ENCODE peak calls at places on chromosome 22, in seven cellular contexts. V, S, Y, W, E, D and K are unnamed samples.

GRCh38 chr22:30922151-30922611 is 46.4 kb downstream of the MORC2 start:
- DNase-seq in W (peak), S (no peak), E (no peak), Y (no peak), D (peak), V (peak), K (peak)

GRCh38 chr22:19043111-19044085 is 78.8 kb downstream of the DGCR2 start:
- DNase-seq in V (no peak), S (no peak), W (peak), Y (no peak), D (no peak), E (no peak), K (peak)

GRCh38 chr22:25922141-25922540 is 180.2 kb downstream of the MYO18B start:
- DNase-seq in W (no peak), V (no peak), D (no peak), S (no peak), Y (no peak), E (no peak), K (no peak)

GRCh38 chr22:27439131-27439530 is 362.4 kb downstream of the MN1 start:
- DNase-seq in S (no peak), D (no peak), Y (no peak), W (no peak), E (no peak), V (no peak), K (no peak)

GRCh38 chr22:47032091-47032943 is 269.9 kb downstream of the TBC1D22A start:
- DNase-seq in S (no peak), E (no peak), W (no peak), Y (no peak), D (no peak), V (no peak), K (no peak)

GRCh38 chr22:21758056-21758455 is 22.5 kb upstream of the YPEL1 start:
- DNase-seq in V (no peak), S (no peak), Y (no peak), E (no peak), W (no peak), D (no peak), K (no peak)

GRCh38 chr22:47610766-47611165 is 848.3 kb downstream of the TBC1D22A start:
- DNase-seq in E (no peak), S (no peak), W (no peak), D (no peak), V (no peak), Y (no peak), K (no peak)

GRCh38 chr22:48440176-48440575 is 1387.5 kb downstream of the BRD1 start:
- DNase-seq in V (no peak), S (no peak), W (no peak), D (no peak), E (no peak), Y (no peak), K (no peak)

GRCh38 chr22:46303347-46303965 is 6.8 kb downstream of the GTSE1 start:
- DNase-seq in Y (no peak), E (no peak), W (peak), V (no peak), D (no peak), S (no peak), K (no peak)

GRCh38 chr22:49541451-49542230 is 286.0 kb downstream of the BRD1 start:
- DNase-seq in W (no peak), V (no peak), D (no peak), S (no peak), E (no peak), Y (no peak), K (no peak)

GRCh38 chr22:33166206-33166605 is 108.0 kb upstream of the SYN3 start:
- DNase-seq in Y (no peak), W (no peak), V (no peak), E (no peak), S (no peak), D (no peak), K (no peak)

GRCh38 chr22:20113551-20114310 is 2.2 kb upstream of the RANBP1 start:
- DNase-seq in W (no peak), D (no peak), V (no peak), E (no peak), Y (no peak), S (no peak), K (no peak)

GRCh38 chr22:23820748-23821211 is 18.0 kb downstream of the DERL3 start:
- DNase-seq in V (no peak), Y (no peak), D (no peak), E (no peak), W (no peak), S (no peak), K (no peak)

GRCh38 chr22:21904250-21904789 is 36.9 kb upstream of the MAPK1 start:
- DNase-seq in V (no peak), Y (no peak), W (no peak), S (no peak), E (no peak), D (no peak), K (no peak)

GRCh38 chr22:46293591-46294260 is 2.9 kb upstream of the GTSE1 start:
- DNase-seq in S (no peak), W (peak), E (no peak), V (no peak), Y (no peak), D (peak), K (no peak)

GRCh38 chr22:38843716-38844660 is at the start of gene NPTXR:
- DNase-seq in D (peak), Y (peak), W (no peak), E (no peak), V (no peak), S (no peak), K (peak)

GRCh38 chr22:25987948-25988347 is 181.3 kb upstream of the SEZ6L start:
- DNase-seq in V (no peak), Y (no peak), S (no peak), W (no peak), E (no peak), D (no peak), K (no peak)

GRCh38 chr22:42937164-42937854 is 77.6 kb downstream of the PACSIN2 start:
- DNase-seq in S (no peak), E (no peak), W (peak), D (peak), Y (peak), V (no peak), K (peak)

GRCh38 chr22:19717181-19717580 is 2.9 kb downstream of the SEPTIN5 start:
- DNase-seq in V (no peak), S (no peak), D (no peak), W (no peak), Y (no peak), E (no peak), K (peak)

GRCh38 chr22:41576877-41577276 is 12.8 kb downstream of the PMM1 start:
- DNase-seq in Y (no peak), D (peak), E (no peak), S (no peak), V (no peak), W (peak), K (peak)

GRCh38 chr22:47188337-47189055 is 426.0 kb downstream of the TBC1D22A start:
- DNase-seq in W (no peak), V (no peak), D (no peak), S (no peak), E (no peak), Y (no peak), K (no peak)

GRCh38 chr22:31637938-31638618 is 23.9 kb downstream of the PISD start:
- DNase-seq in V (no peak), D (no peak), Y (no peak), W (peak), E (no peak), S (no peak), K (peak)

GRCh38 chr22:32649515-32650200 is 151.8 kb upstream of the TIMP3 start:
- DNase-seq in E (no peak), S (peak), D (no peak), Y (no peak), W (no peak), V (no peak), K (peak)

GRCh38 chr22:36982136-36982535 is 37.1 kb downstream of the TST start:
- DNase-seq in Y (no peak), V (no peak), W (no peak), D (no peak), E (no peak), S (no peak), K (no peak)

GRCh38 chr22:17637490-17638181 is 921 bp upstream of the BCL2L13 start:
- DNase-seq in D (no peak), S (no peak), V (no peak), E (no peak), W (no peak), Y (no peak), K (no peak)

GRCh38 chr22:26763633-26764295 is 106.4 kb downstream of the MIAT start:
- DNase-seq in S (no peak), Y (no peak), E (no peak), V (no peak), D (no peak), W (peak), K (peak)

GRCh38 chr22:29633514-29634312 is 30.3 kb downstream of the NF2 start:
- DNase-seq in Y (no peak), S (no peak), V (no peak), E (no peak), W (peak), D (no peak), K (no peak)

GRCh38 chr22:19037282-19038163 is 84.7 kb downstream of the DGCR2 start:
- DNase-seq in W (no peak), D (no peak), V (no peak), E (no peak), Y (no peak), S (no peak), K (no peak)

GRCh38 chr22:37416806-37417205 is 10.5 kb downstream of the ELFN2 start:
- DNase-seq in S (no peak), W (no peak), Y (no peak), D (no peak), V (no peak), E (no peak), K (no peak)

GRCh38 chr22:22598144-22598543 is 39.1 kb upstream of the PRAME start:
- DNase-seq in W (no peak), D (no peak), V (no peak), E (no peak), S (no peak), Y (no peak), K (no peak)

GRCh38 chr22:25602924-25603323 is 38.4 kb downstream of the GRK3 start:
- DNase-seq in Y (no peak), S (no peak), V (no peak), W (no peak), D (no peak), E (no peak), K (no peak)

GRCh38 chr22:45881524-45881875 is 95.5 kb downstream of the WNT7B start:
- DNase-seq in S (no peak), W (no peak), E (no peak), V (no peak), D (no peak), Y (no peak), K (no peak)

GRCh38 chr22:40238425-40239344 is 61.0 kb downstream of the TNRC6B start:
- DNase-seq in V (no peak), S (peak), D (peak), E (peak), W (peak), Y (no peak), K (peak)

GRCh38 chr22:28864878-28865596 is 18.3 kb upstream of the ZNRF3 start:
- DNase-seq in S (no peak), V (no peak), D (no peak), W (no peak), Y (no peak), E (no peak), K (no peak)

GRCh38 chr22:44332946-44333345 is 20.2 kb upstream of the SHISAL1 start:
- DNase-seq in W (no peak), S (no peak), D (no peak), E (no peak), Y (no peak), V (no peak), K (no peak)

GRCh38 chr22:22556995-22557925 is 1.8 kb downstream of the PRAME start:
- DNase-seq in E (no peak), V (no peak), Y (no peak), W (no peak), D (no peak), S (no peak), K (no peak)